ENCODE peak calls at places on chromosomes 16 and 17, in six cellular contexts. One of them, this sample, is unnamed.

GRCh38 chr16:80065565-80065964 is 465.0 kb upstream of the MAF start:
- DNase-seq in colonic mucosa: no peak
- DNase-seq in A549: peak
- DNase-seq in spleen: no peak
- DNase-seq in prostate gland: no peak
- DNase-seq in testis: no peak
- DNase-seq in this sample: no peak

GRCh38 chr16:75764154-75764768 is 38.0 kb upstream of the CPHXL start:
- DNase-seq in colonic mucosa: peak
- DNase-seq in A549: peak
- DNase-seq in spleen: no peak
- DNase-seq in prostate gland: peak
- DNase-seq in testis: peak
- DNase-seq in this sample: peak

GRCh38 chr17:82434216-82434565 is 15.8 kb upstream of the OGFOD3 start:
- DNase-seq in colonic mucosa: no peak
- DNase-seq in A549: no peak
- DNase-seq in spleen: peak
- DNase-seq in prostate gland: no peak
- DNase-seq in testis: no peak
- DNase-seq in this sample: no peak

GRCh38 chr17:11701906-11702305 is 103.6 kb downstream of the DNAH9 start:
- DNase-seq in colonic mucosa: no peak
- DNase-seq in A549: no peak
- DNase-seq in spleen: no peak
- DNase-seq in prostate gland: no peak
- DNase-seq in testis: no peak
- DNase-seq in this sample: no peak

GRCh38 chr17:33732116-33732515 is 439.0 kb upstream of the ASIC2 start:
- DNase-seq in colonic mucosa: no peak
- DNase-seq in A549: no peak
- DNase-seq in spleen: no peak
- DNase-seq in prostate gland: no peak
- DNase-seq in testis: no peak
- DNase-seq in this sample: no peak

GRCh38 chr16:66359811-66360608 is 6.5 kb upstream of the CDH5 start:
- DNase-seq in colonic mucosa: no peak
- DNase-seq in A549: no peak
- DNase-seq in spleen: no peak
- DNase-seq in prostate gland: no peak
- DNase-seq in testis: no peak
- DNase-seq in this sample: no peak

GRCh38 chr16:84907575-84907974 is 87.8 kb downstream of the CRISPLD2 start:
- DNase-seq in colonic mucosa: no peak
- DNase-seq in A549: no peak
- DNase-seq in spleen: no peak
- DNase-seq in prostate gland: no peak
- DNase-seq in testis: peak
- DNase-seq in this sample: no peak

GRCh38 chr17:82923366-82924113 is 83.7 kb upstream of the ZNF750 start:
- DNase-seq in colonic mucosa: no peak
- DNase-seq in A549: no peak
- DNase-seq in spleen: peak
- DNase-seq in prostate gland: no peak
- DNase-seq in testis: no peak
- DNase-seq in this sample: no peak

GRCh38 chr16:84354306-84354705 is 14.0 kb upstream of the ATP2C2 start:
- DNase-seq in colonic mucosa: no peak
- DNase-seq in A549: no peak
- DNase-seq in spleen: no peak
- DNase-seq in prostate gland: no peak
- DNase-seq in testis: no peak
- DNase-seq in this sample: no peak

GRCh38 chr16:5903797-5904196 is 806.2 kb upstream of the EEF2KMT start:
- DNase-seq in colonic mucosa: no peak
- DNase-seq in A549: no peak
- DNase-seq in spleen: no peak
- DNase-seq in prostate gland: no peak
- DNase-seq in testis: no peak
- DNase-seq in this sample: no peak

GRCh38 chr17:30239089-30239462 is 3.6 kb upstream of the SLC6A4 start:
- DNase-seq in colonic mucosa: no peak
- DNase-seq in A549: no peak
- DNase-seq in spleen: peak
- DNase-seq in prostate gland: no peak
- DNase-seq in testis: no peak
- DNase-seq in this sample: no peak

GRCh38 chr16:4214215-4214621 is 27.7 kb downstream of the SRL start:
- DNase-seq in colonic mucosa: no peak
- DNase-seq in A549: peak
- DNase-seq in spleen: no peak
- DNase-seq in prostate gland: no peak
- DNase-seq in testis: no peak
- DNase-seq in this sample: no peak

GRCh38 chr16:11354733-11355574 is 9.7 kb downstream of the RMI2 start:
- DNase-seq in colonic mucosa: no peak
- DNase-seq in A549: no peak
- DNase-seq in spleen: peak
- DNase-seq in prostate gland: no peak
- DNase-seq in testis: peak
- DNase-seq in this sample: peak

DNA sequence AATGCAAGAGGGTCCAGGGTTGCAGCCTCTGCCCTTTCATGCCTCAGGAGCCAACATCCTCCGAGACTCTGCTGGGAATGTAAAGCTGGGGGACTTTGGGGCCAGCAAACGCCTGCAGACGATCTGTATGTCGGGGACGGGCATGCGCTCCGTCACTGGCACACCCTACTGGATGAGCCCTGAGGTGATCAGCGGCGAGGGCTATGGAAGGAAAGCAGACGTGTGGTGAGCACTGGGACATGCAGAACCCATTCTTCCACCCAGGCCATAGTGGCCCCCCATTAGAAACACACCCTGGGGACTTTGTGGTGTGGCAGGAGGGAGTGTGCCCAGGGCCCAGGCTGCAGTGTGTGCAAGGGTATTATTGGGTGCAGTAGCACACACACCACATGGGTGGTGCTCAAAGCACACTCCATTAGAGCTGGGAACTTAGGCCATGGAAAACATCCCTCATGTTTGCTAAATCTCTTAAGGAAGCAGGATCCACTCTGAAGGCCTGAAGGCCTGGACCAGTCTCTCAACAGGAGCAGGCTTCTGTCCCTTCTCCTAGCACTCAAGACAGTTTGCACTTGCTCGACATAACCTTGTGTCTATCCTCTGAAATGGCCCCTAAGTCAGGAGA is 7.6 kb downstream of the LIMD2 start:
- DNase-seq in colonic mucosa: no peak
- DNase-seq in A549: peak
- DNase-seq in spleen: peak
- DNase-seq in prostate gland: no peak
- DNase-seq in testis: no peak
- DNase-seq in this sample: no peak
- TF ChIP-seq CTCF in colonic mucosa: no peak
- TF ChIP-seq CTCF in A549: no peak
- TF ChIP-seq CTCF in spleen: no peak
- TF ChIP-seq CTCF in prostate gland: no peak
- TF ChIP-seq CTCF in testis: no peak
- TF ChIP-seq CTCF in this sample: no peak

GRCh38 chr16:62038646-62039045 is 2.4 kb upstream of the CDH8 start:
- DNase-seq in colonic mucosa: no peak
- DNase-seq in A549: no peak
- DNase-seq in spleen: no peak
- DNase-seq in prostate gland: no peak
- DNase-seq in testis: no peak
- DNase-seq in this sample: no peak

GRCh38 chr16:62036807-62037135 is 533 bp upstream of the CDH8 start:
- DNase-seq in colonic mucosa: no peak
- DNase-seq in A549: no peak
- DNase-seq in spleen: no peak
- DNase-seq in prostate gland: no peak
- DNase-seq in testis: no peak
- DNase-seq in this sample: no peak

GRCh38 chr16:62038225-62038624 is 2.0 kb upstream of the CDH8 start:
- DNase-seq in colonic mucosa: no peak
- DNase-seq in A549: no peak
- DNase-seq in spleen: no peak
- DNase-seq in prostate gland: no peak
- DNase-seq in testis: no peak
- DNase-seq in this sample: no peak

GRCh38 chr16:62036101-62036806 is at the start of gene CDH8:
- DNase-seq in colonic mucosa: no peak
- DNase-seq in A549: no peak
- DNase-seq in spleen: peak
- DNase-seq in prostate gland: no peak
- DNase-seq in testis: peak
- DNase-seq in this sample: no peak

GRCh38 chr16:62041401-62041800 is 5.2 kb upstream of the CDH8 start:
- DNase-seq in colonic mucosa: no peak
- DNase-seq in A549: peak
- DNase-seq in spleen: no peak
- DNase-seq in prostate gland: no peak
- DNase-seq in testis: peak
- DNase-seq in this sample: no peak
- TF ChIP-seq CTCF in colonic mucosa: no peak
- TF ChIP-seq CTCF in A549: peak
- TF ChIP-seq CTCF in spleen: no peak
- TF ChIP-seq CTCF in prostate gland: no peak
- TF ChIP-seq CTCF in testis: peak
- TF ChIP-seq CTCF in this sample: no peak

GRCh38 chr16:20359997-20360396 is 7.5 kb upstream of the UMOD start:
- DNase-seq in colonic mucosa: no peak
- DNase-seq in A549: no peak
- DNase-seq in spleen: no peak
- DNase-seq in prostate gland: no peak
- DNase-seq in testis: peak
- DNase-seq in this sample: no peak
- TF ChIP-seq CTCF in colonic mucosa: no peak
- TF ChIP-seq CTCF in A549: peak
- TF ChIP-seq CTCF in spleen: no peak
- TF ChIP-seq CTCF in prostate gland: no peak
- TF ChIP-seq CTCF in testis: no peak
- TF ChIP-seq CTCF in this sample: peak

GRCh38 chr17:16286947-16287562 is 66.2 kb downstream of the CENPV start:
- DNase-seq in colonic mucosa: no peak
- DNase-seq in A549: peak
- DNase-seq in spleen: peak
- DNase-seq in prostate gland: no peak
- DNase-seq in testis: no peak
- DNase-seq in this sample: no peak
- TF ChIP-seq CTCF in colonic mucosa: no peak
- TF ChIP-seq CTCF in A549: no peak
- TF ChIP-seq CTCF in spleen: no peak
- TF ChIP-seq CTCF in prostate gland: no peak
- TF ChIP-seq CTCF in testis: no peak
- TF ChIP-seq CTCF in this sample: peak

GRCh38 chr17:916315-916714 is 63.3 kb downstream of the NXN start:
- DNase-seq in colonic mucosa: no peak
- DNase-seq in A549: no peak
- DNase-seq in spleen: no peak
- DNase-seq in prostate gland: no peak
- DNase-seq in testis: no peak
- DNase-seq in this sample: no peak
- TF ChIP-seq CTCF in colonic mucosa: no peak
- TF ChIP-seq CTCF in A549: no peak
- TF ChIP-seq CTCF in spleen: no peak
- TF ChIP-seq CTCF in prostate gland: no peak
- TF ChIP-seq CTCF in testis: peak
- TF ChIP-seq CTCF in this sample: no peak